ENCODE peak calls at places on chromosomes 11 and 22, in eight cellular contexts. One of them, this sample, is unnamed.

GRCh38 chr11:11510939-11511338 is 110.9 kb downstream of the GALNT18 start:
- DNase-seq in pancreas: no peak
- DNase-seq in MM.1S: no peak
- DNase-seq in psoas muscle: peak
- DNase-seq in HL-60: no peak
- DNase-seq in A549: no peak
- DNase-seq in suprapubic skin: no peak
- DNase-seq in fibroblast of pulmonary artery: no peak
- DNase-seq in this sample: no peak

GRCh38 chr11:101866619-101867491 is 48.0 kb upstream of the CEP126 start:
- DNase-seq in pancreas: no peak
- DNase-seq in MM.1S: no peak
- DNase-seq in psoas muscle: no peak
- DNase-seq in HL-60: no peak
- DNase-seq in A549: peak
- DNase-seq in suprapubic skin: no peak
- DNase-seq in fibroblast of pulmonary artery: no peak
- DNase-seq in this sample: no peak

GRCh38 chr22:36355362-36355761 is 32.4 kb downstream of the MYH9 start:
- DNase-seq in pancreas: no peak
- DNase-seq in MM.1S: peak
- DNase-seq in psoas muscle: no peak
- DNase-seq in HL-60: no peak
- DNase-seq in A549: no peak
- DNase-seq in suprapubic skin: no peak
- DNase-seq in fibroblast of pulmonary artery: no peak
- DNase-seq in this sample: no peak

GRCh38 chr22:49692499-49693225 is 135.0 kb downstream of the BRD1 start:
- DNase-seq in pancreas: peak
- DNase-seq in MM.1S: no peak
- DNase-seq in psoas muscle: no peak
- DNase-seq in HL-60: no peak
- DNase-seq in A549: no peak
- DNase-seq in suprapubic skin: peak
- DNase-seq in fibroblast of pulmonary artery: no peak
- DNase-seq in this sample: no peak

GRCh38 chr11:76348348-76348747 is 32.6 kb downstream of the THAP12 start:
- DNase-seq in pancreas: no peak
- DNase-seq in MM.1S: no peak
- DNase-seq in psoas muscle: no peak
- DNase-seq in HL-60: no peak
- DNase-seq in A549: no peak
- DNase-seq in suprapubic skin: no peak
- DNase-seq in fibroblast of pulmonary artery: no peak
- DNase-seq in this sample: no peak

GRCh38 chr11:63448646-63449045 is 42.3 kb downstream of the PLAAT5 start:
- DNase-seq in pancreas: no peak
- DNase-seq in MM.1S: no peak
- DNase-seq in psoas muscle: no peak
- DNase-seq in HL-60: no peak
- DNase-seq in A549: no peak
- DNase-seq in suprapubic skin: no peak
- DNase-seq in fibroblast of pulmonary artery: no peak
- DNase-seq in this sample: no peak

GRCh38 chr11:43868852-43869567 is 11.6 kb upstream of the ALKBH3 start:
- DNase-seq in pancreas: no peak
- DNase-seq in MM.1S: peak
- DNase-seq in psoas muscle: no peak
- DNase-seq in HL-60: peak
- DNase-seq in A549: no peak
- DNase-seq in suprapubic skin: no peak
- DNase-seq in fibroblast of pulmonary artery: peak
- DNase-seq in this sample: peak

GRCh38 chr11:112216591-112217105 is 9.6 kb upstream of the PTS start:
- DNase-seq in pancreas: no peak
- DNase-seq in MM.1S: no peak
- DNase-seq in psoas muscle: no peak
- DNase-seq in HL-60: no peak
- DNase-seq in A549: no peak
- DNase-seq in suprapubic skin: no peak
- DNase-seq in fibroblast of pulmonary artery: peak
- DNase-seq in this sample: no peak

GRCh38 chr11:32366671-32367070 is 68.7 kb downstream of the WT1 start:
- DNase-seq in pancreas: no peak
- DNase-seq in MM.1S: no peak
- DNase-seq in psoas muscle: no peak
- DNase-seq in HL-60: no peak
- DNase-seq in A549: no peak
- DNase-seq in suprapubic skin: no peak
- DNase-seq in fibroblast of pulmonary artery: peak
- DNase-seq in this sample: no peak

GRCh38 chr22:50102946-50103345 is 13.1 kb downstream of the MOV10L1 start:
- DNase-seq in pancreas: no peak
- DNase-seq in MM.1S: no peak
- DNase-seq in psoas muscle: no peak
- DNase-seq in HL-60: no peak
- DNase-seq in A549: peak
- DNase-seq in suprapubic skin: no peak
- DNase-seq in fibroblast of pulmonary artery: no peak
- DNase-seq in this sample: no peak

GRCh38 chr11:6320411-6321207 is at the start of gene CAVIN3:
- DNase-seq in pancreas: peak
- DNase-seq in MM.1S: no peak
- DNase-seq in psoas muscle: peak
- DNase-seq in HL-60: no peak
- DNase-seq in A549: peak
- DNase-seq in suprapubic skin: peak
- DNase-seq in fibroblast of pulmonary artery: peak
- DNase-seq in this sample: peak

GRCh38 chr22:40951795-40952602 is 821 bp downstream of the RBX1 start:
- DNase-seq in pancreas: no peak
- DNase-seq in MM.1S: no peak
- DNase-seq in psoas muscle: no peak
- DNase-seq in HL-60: no peak
- DNase-seq in A549: no peak
- DNase-seq in suprapubic skin: no peak
- DNase-seq in fibroblast of pulmonary artery: peak
- DNase-seq in this sample: peak

GRCh38 chr22:23225724-23226496 is 45.6 kb downstream of the BCR start:
- DNase-seq in pancreas: no peak
- DNase-seq in MM.1S: no peak
- DNase-seq in psoas muscle: peak
- DNase-seq in HL-60: no peak
- DNase-seq in A549: peak
- DNase-seq in suprapubic skin: no peak
- DNase-seq in fibroblast of pulmonary artery: peak
- DNase-seq in this sample: no peak

GRCh38 chr11:118791961-118792578 is 1.1 kb upstream of the DDX6 start:
- DNase-seq in pancreas: peak
- DNase-seq in MM.1S: peak
- DNase-seq in psoas muscle: peak
- DNase-seq in HL-60: no peak
- DNase-seq in A549: peak
- DNase-seq in suprapubic skin: peak
- DNase-seq in fibroblast of pulmonary artery: peak
- DNase-seq in this sample: no peak

GRCh38 chr11:83724704-83725114 is 438.5 kb upstream of the CCDC90B start:
- DNase-seq in pancreas: peak
- DNase-seq in MM.1S: no peak
- DNase-seq in psoas muscle: no peak
- DNase-seq in HL-60: no peak
- DNase-seq in A549: no peak
- DNase-seq in suprapubic skin: no peak
- DNase-seq in fibroblast of pulmonary artery: peak
- DNase-seq in this sample: no peak

GRCh38 chr11:11960687-11961086 is 47.7 kb downstream of the DKK3 start:
- DNase-seq in pancreas: no peak
- DNase-seq in MM.1S: peak
- DNase-seq in psoas muscle: no peak
- DNase-seq in HL-60: no peak
- DNase-seq in A549: no peak
- DNase-seq in suprapubic skin: no peak
- DNase-seq in fibroblast of pulmonary artery: peak
- DNase-seq in this sample: no peak

GRCh38 chr11:34792814-34793241 is 123.4 kb downstream of the APIP start:
- DNase-seq in pancreas: no peak
- DNase-seq in MM.1S: no peak
- DNase-seq in psoas muscle: no peak
- DNase-seq in HL-60: no peak
- DNase-seq in A549: no peak
- DNase-seq in suprapubic skin: peak
- DNase-seq in fibroblast of pulmonary artery: no peak
- DNase-seq in this sample: no peak

GRCh38 chr11:34793666-34794065 is 122.5 kb downstream of the APIP start:
- DNase-seq in pancreas: no peak
- DNase-seq in MM.1S: no peak
- DNase-seq in psoas muscle: no peak
- DNase-seq in HL-60: no peak
- DNase-seq in A549: no peak
- DNase-seq in suprapubic skin: no peak
- DNase-seq in fibroblast of pulmonary artery: no peak
- DNase-seq in this sample: no peak

GRCh38 chr11:34791725-34792124 is 124.5 kb downstream of the APIP start:
- DNase-seq in pancreas: no peak
- DNase-seq in MM.1S: peak
- DNase-seq in psoas muscle: no peak
- DNase-seq in HL-60: no peak
- DNase-seq in A549: no peak
- DNase-seq in suprapubic skin: no peak
- DNase-seq in fibroblast of pulmonary artery: no peak
- DNase-seq in this sample: no peak

GRCh38 chr11:34790620-34791019 is 125.6 kb downstream of the APIP start:
- DNase-seq in pancreas: no peak
- DNase-seq in MM.1S: no peak
- DNase-seq in psoas muscle: no peak
- DNase-seq in HL-60: no peak
- DNase-seq in A549: no peak
- DNase-seq in suprapubic skin: no peak
- DNase-seq in fibroblast of pulmonary artery: no peak
- DNase-seq in this sample: no peak

DNA sequence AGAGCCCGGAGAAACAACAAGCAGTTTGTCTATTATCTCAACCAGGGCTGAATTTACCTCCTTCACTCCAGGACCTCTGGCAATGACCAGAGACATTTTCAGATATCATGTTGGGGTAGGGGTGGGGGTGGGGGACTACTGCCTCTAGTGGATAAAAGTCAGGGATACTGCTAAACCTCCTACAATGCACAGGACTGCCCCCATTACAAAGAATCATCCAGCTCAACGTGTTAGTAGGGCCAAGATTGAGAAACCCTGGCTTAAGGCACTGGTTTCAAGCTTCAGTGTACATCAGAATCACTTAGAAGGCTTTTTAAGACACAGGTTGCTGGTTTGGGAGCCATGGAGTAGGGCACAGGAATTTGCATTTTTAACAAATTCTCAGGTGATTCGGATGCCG is 124.0 kb downstream of the APIP start:
- DNase-seq in pancreas: no peak
- DNase-seq in MM.1S: no peak
- DNase-seq in psoas muscle: no peak
- DNase-seq in HL-60: no peak
- DNase-seq in A549: no peak
- DNase-seq in suprapubic skin: no peak
- DNase-seq in fibroblast of pulmonary artery: no peak
- DNase-seq in this sample: no peak
- TF ChIP-seq CTCF in pancreas: no peak
- TF ChIP-seq CTCF in MM.1S: peak
- TF ChIP-seq CTCF in psoas muscle: no peak
- TF ChIP-seq CTCF in HL-60: no peak
- TF ChIP-seq CTCF in A549: no peak
- TF ChIP-seq CTCF in suprapubic skin: no peak
- TF ChIP-seq CTCF in fibroblast of pulmonary artery: no peak
- TF ChIP-seq CTCF in this sample: no peak

GRCh38 chr22:38741166-38741565 is 14.6 kb downstream of the SUN2 start:
- DNase-seq in pancreas: peak
- DNase-seq in MM.1S: no peak
- DNase-seq in psoas muscle: no peak
- DNase-seq in HL-60: no peak
- DNase-seq in A549: no peak
- DNase-seq in suprapubic skin: no peak
- DNase-seq in fibroblast of pulmonary artery: no peak
- DNase-seq in this sample: no peak

GRCh38 chr22:38740116-38740723 is 15.6 kb downstream of the SUN2 start:
- DNase-seq in pancreas: peak
- DNase-seq in MM.1S: no peak
- DNase-seq in psoas muscle: no peak
- DNase-seq in HL-60: no peak
- DNase-seq in A549: no peak
- DNase-seq in suprapubic skin: no peak
- DNase-seq in fibroblast of pulmonary artery: no peak
- DNase-seq in this sample: no peak

GRCh38 chr22:38740754-38741153 is 15.0 kb downstream of the SUN2 start:
- DNase-seq in pancreas: peak
- DNase-seq in MM.1S: no peak
- DNase-seq in psoas muscle: no peak
- DNase-seq in HL-60: no peak
- DNase-seq in A549: no peak
- DNase-seq in suprapubic skin: no peak
- DNase-seq in fibroblast of pulmonary artery: no peak
- DNase-seq in this sample: no peak

GRCh38 chr22:38738475-38739070 is 17.2 kb downstream of the SUN2 start:
- DNase-seq in pancreas: peak
- DNase-seq in MM.1S: no peak
- DNase-seq in psoas muscle: no peak
- DNase-seq in HL-60: no peak
- DNase-seq in A549: no peak
- DNase-seq in suprapubic skin: no peak
- DNase-seq in fibroblast of pulmonary artery: no peak
- DNase-seq in this sample: no peak

GRCh38 chr22:38739300-38740055 is 16.3 kb downstream of the SUN2 start:
- DNase-seq in pancreas: peak
- DNase-seq in MM.1S: no peak
- DNase-seq in psoas muscle: no peak
- DNase-seq in HL-60: no peak
- DNase-seq in A549: no peak
- DNase-seq in suprapubic skin: no peak
- DNase-seq in fibroblast of pulmonary artery: no peak
- DNase-seq in this sample: no peak
- H3K4me3 ChIP-seq in pancreas: no peak
- H3K4me3 ChIP-seq in MM.1S: no peak
- H3K4me3 ChIP-seq in psoas muscle: no peak
- H3K4me3 ChIP-seq in HL-60: no peak
- H3K4me3 ChIP-seq in A549: no peak
- H3K4me3 ChIP-seq in suprapubic skin: no peak
- H3K4me3 ChIP-seq in fibroblast of pulmonary artery: no peak
- H3K4me3 ChIP-seq in this sample: no peak

GRCh38 chr11:1197886-1198765 is 24.7 kb upstream of the MUC5B start:
- DNase-seq in pancreas: peak
- DNase-seq in MM.1S: no peak
- DNase-seq in psoas muscle: peak
- DNase-seq in HL-60: no peak
- DNase-seq in A549: no peak
- DNase-seq in suprapubic skin: peak
- DNase-seq in fibroblast of pulmonary artery: no peak
- DNase-seq in this sample: no peak
- TF ChIP-seq CTCF in pancreas: no peak
- TF ChIP-seq CTCF in MM.1S: no peak
- TF ChIP-seq CTCF in psoas muscle: no peak
- TF ChIP-seq CTCF in HL-60: no peak
- TF ChIP-seq CTCF in A549: no peak
- TF ChIP-seq CTCF in suprapubic skin: no peak
- TF ChIP-seq CTCF in fibroblast of pulmonary artery: no peak
- TF ChIP-seq CTCF in this sample: no peak

GRCh38 chr22:45507798-45508197 is 5.1 kb downstream of the FBLN1 start:
- DNase-seq in pancreas: no peak
- DNase-seq in MM.1S: no peak
- DNase-seq in psoas muscle: no peak
- DNase-seq in HL-60: no peak
- DNase-seq in A549: no peak
- DNase-seq in suprapubic skin: no peak
- DNase-seq in fibroblast of pulmonary artery: no peak
- DNase-seq in this sample: no peak
- H3K4me3 ChIP-seq in pancreas: no peak
- H3K4me3 ChIP-seq in MM.1S: no peak
- H3K4me3 ChIP-seq in psoas muscle: no peak
- H3K4me3 ChIP-seq in HL-60: no peak
- H3K4me3 ChIP-seq in A549: no peak
- H3K4me3 ChIP-seq in suprapubic skin: peak
- H3K4me3 ChIP-seq in fibroblast of pulmonary artery: no peak
- H3K4me3 ChIP-seq in this sample: no peak

This sample was measured in GM12864.